ENCODE peak calls at places on chromosomes 6 and 20, in six cellular contexts. E, P, M, V, A and Q are unnamed samples.

GRCh38 chr6:11035961-11036360 is 8.1 kb downstream of the ELOVL2 start:
- DNase-seq in E (no peak), P (no peak), M (no peak), V (no peak), A (no peak), Q (no peak)

GRCh38 chr20:54134445-54135220 is 39.2 kb downstream of the CYP24A1 start:
- DNase-seq in E (peak), P (peak), M (no peak), V (no peak), A (no peak), Q (peak)

GRCh38 chr6:150320450-150320849 is 48.4 kb upstream of the IYD start:
- DNase-seq in E (no peak), P (no peak), M (peak), V (peak), A (no peak), Q (no peak)

GRCh38 chr6:15417811-15418210 is 171.9 kb downstream of the JARID2 start:
- DNase-seq in E (peak), P (peak), M (peak), V (no peak), A (no peak), Q (peak)

GRCh38 chr6:23736577-23736976 is 389.4 kb upstream of the NRSN1 start:
- DNase-seq in E (no peak), P (no peak), M (no peak), V (no peak), A (no peak), Q (no peak)

GRCh38 chr6:32108094-32108627 is 977 bp downstream of the TNXB start:
- DNase-seq in E (no peak), P (peak), M (peak), V (peak), A (no peak), Q (peak)

GRCh38 chr6:157518399-157519250 is 137.6 kb downstream of the ZDHHC14 start:
- DNase-seq in E (no peak), P (no peak), M (peak), V (no peak), A (no peak), Q (peak)

GRCh38 chr20:2872304-2873009 is 824 bp upstream of the PTPRA start:
- DNase-seq in E (peak), P (peak), M (peak), V (peak), A (peak), Q (peak)

GRCh38 chr6:2725999-2726567 is 24.6 kb downstream of the MYLK4 start:
- DNase-seq in E (peak), P (no peak), M (peak), V (no peak), A (no peak), Q (no peak)

GRCh38 chr20:58352454-58352853 is 36.6 kb upstream of the VAPB start:
- DNase-seq in E (no peak), P (no peak), M (no peak), V (no peak), A (no peak), Q (no peak)

GRCh38 chr6:3328145-3328544 is 69.4 kb downstream of the PSMG4 start:
- DNase-seq in E (peak), P (no peak), M (no peak), V (no peak), A (no peak), Q (no peak)

GRCh38 chr20:35523298-35523888 is 6.1 kb downstream of the C20orf173 start:
- DNase-seq in E (peak), P (peak), M (no peak), V (peak), A (peak), Q (peak)

GRCh38 chr20:57996465-57996864 is 232.0 kb downstream of the ANKRD60 start:
- DNase-seq in E (no peak), P (no peak), M (no peak), V (no peak), A (no peak), Q (no peak)

GRCh38 chr20:56440346-56441007 is 27.9 kb upstream of the RTF2 start:
- DNase-seq in E (no peak), P (no peak), M (no peak), V (no peak), A (no peak), Q (no peak)

GRCh38 chr6:109121411-109121810 is 26.1 kb downstream of the CEP57L1 start:
- DNase-seq in E (no peak), P (no peak), M (peak), V (no peak), A (no peak), Q (no peak)

GRCh38 chr6:14635195-14635594 is 517.6 kb downstream of the CD83 start:
- DNase-seq in E (peak), P (no peak), M (no peak), V (no peak), A (no peak), Q (no peak)

GRCh38 chr6:4920914-4921410 is 82.9 kb downstream of the RPP40 start:
- DNase-seq in E (no peak), P (no peak), M (no peak), V (no peak), A (no peak), Q (no peak)
- TF ChIP-seq CTCF in E (no peak), P (no peak), M (no peak), V (no peak), A (no peak), Q (no peak)

GRCh38 chr20:12638633-12639360 is 370.0 kb upstream of the SPTLC3 start:
- DNase-seq in E (no peak), P (no peak), M (no peak), V (no peak), A (no peak), Q (no peak)
- TF ChIP-seq CTCF in E (no peak), P (no peak), M (no peak), V (no peak), A (no peak), Q (no peak)

GRCh38 chr20:23178806-23179205 is 92.7 kb upstream of the CD93 start:
- DNase-seq in E (no peak), P (no peak), M (no peak), V (no peak), A (no peak), Q (no peak)
- TF ChIP-seq CTCF in E (peak), P (no peak), M (no peak), V (no peak), A (no peak), Q (peak)

GRCh38 chr20:31998246-31998645 is 12.0 kb upstream of the CCM2L start:
- DNase-seq in E (no peak), P (no peak), M (no peak), V (no peak), A (no peak), Q (no peak)
- TF ChIP-seq CTCF in E (no peak), P (no peak), M (no peak), V (no peak), A (no peak), Q (no peak)

GRCh38 chr6:118285791-118286190 is 262.3 kb upstream of the PLN start:
- DNase-seq in E (no peak), P (no peak), M (no peak), V (no peak), A (no peak), Q (no peak)

GRCh38 chr6:118283759-118284158 is 264.3 kb upstream of the PLN start:
- DNase-seq in E (peak), P (peak), M (peak), V (peak), A (peak), Q (peak)

GRCh38 chr6:118284736-118285360 is 263.2 kb upstream of the PLN start:
- DNase-seq in E (no peak), P (no peak), M (peak), V (no peak), A (no peak), Q (no peak)

DNA sequence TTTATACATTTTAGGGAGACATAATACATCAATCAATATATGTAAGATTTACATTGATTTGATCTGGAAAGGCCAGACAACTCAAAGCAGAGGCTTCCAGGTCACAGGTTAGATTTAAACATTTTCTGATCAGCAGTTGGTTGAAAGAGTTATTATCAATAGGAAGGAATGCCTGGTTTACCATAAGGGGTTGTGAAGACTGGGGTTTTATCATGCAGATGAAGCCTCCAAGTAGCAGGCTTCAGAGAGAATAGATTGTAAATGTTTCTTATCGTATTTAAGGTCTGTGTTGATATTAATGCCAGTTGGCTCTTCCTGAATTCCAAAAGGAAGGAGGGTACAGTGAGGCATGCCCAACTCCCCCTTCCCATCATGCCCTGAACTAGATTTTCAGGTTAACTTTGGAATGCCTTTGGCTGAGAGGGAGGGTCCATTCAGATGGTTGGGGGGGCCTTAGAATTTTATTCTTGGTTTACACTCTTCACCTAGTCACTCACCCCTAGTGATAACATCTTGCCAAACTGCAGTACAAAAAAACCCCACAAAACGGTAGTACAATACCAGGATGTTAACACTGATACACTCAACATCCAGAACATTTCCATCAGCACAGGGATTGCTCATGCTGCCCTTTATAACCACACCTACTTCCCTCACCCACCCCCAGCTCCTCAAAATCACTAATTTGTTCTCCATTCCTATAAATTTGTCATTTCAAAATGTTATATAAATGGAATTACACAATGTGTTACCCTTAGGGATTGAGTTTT is 259.6 kb upstream of the PLN start:
- DNase-seq in E (peak), P (no peak), M (peak), V (no peak), A (no peak), Q (peak)
- TF ChIP-seq CTCF in E (no peak), P (no peak), M (peak), V (no peak), A (no peak), Q (peak)

DNA sequence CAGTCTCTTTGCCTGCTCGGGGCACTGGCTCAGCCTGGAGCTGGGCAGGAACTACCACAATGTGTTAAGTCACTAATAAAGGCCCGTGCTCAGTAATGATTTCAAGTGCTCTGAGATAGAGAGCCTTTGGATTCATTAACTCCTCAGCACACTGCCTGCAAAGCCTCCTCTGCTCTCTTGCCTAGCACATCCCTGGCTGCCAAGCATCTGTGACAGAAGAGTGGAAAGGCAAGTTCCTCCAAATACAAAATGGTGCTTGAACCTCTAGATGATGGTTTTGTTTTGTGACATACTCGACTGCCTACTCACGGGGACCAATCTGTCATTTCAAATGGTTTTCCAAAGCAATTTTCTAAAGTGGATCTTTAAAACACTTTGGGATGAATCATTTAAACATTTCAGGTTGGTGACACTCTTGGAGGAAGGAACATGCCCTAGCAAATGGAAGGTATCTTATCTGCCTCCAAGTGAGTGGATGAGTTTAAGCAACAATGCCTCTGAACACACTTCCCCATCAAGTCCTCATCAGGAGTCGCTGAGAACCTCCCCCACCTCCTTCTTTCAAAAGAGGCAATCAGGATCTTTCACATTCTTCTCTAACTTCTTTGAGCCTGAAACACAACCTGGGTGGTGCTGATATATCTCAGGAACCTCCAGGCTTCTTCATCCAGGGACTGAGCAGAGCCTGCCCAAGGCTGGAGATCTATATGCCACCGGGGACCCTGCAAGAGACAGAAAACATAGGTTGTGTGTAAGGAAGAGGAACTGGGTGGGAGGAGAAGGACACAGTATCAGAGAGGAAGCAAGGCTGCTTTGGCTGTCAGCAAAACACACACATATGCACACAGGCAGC is 35.8 kb downstream of the METTL24 start:
- DNase-seq in E (no peak), P (no peak), M (no peak), V (no peak), A (no peak), Q (no peak)
- TF ChIP-seq CTCF in E (no peak), P (no peak), M (no peak), V (no peak), A (no peak), Q (no peak)